ENCODE peak calls at places on chromosome 13, in ten cellular contexts. G, H, N, W, U, B, E, Z, T and K are unnamed samples.

GRCh38 chr13:80630685-80631121 is 289.8 kb upstream of the SPRY2 start:
- DNase-seq in T (no peak), G (no peak), Z (no peak), N (no peak), W (no peak), H (no peak), U (no peak), E (no peak), B (no peak), K (no peak)

GRCh38 chr13:26050568-26051230 is 1.1 kb downstream of the SHISA2 start:
- DNase-seq in G (peak; percentile 48), H (no peak), Z (no peak), E (no peak), W (peak; percentile 45), N (peak; percentile 84), U (peak; percentile 66), B (peak; percentile 21), T (peak; percentile 80), K (no peak)

GRCh38 chr13:92994056-92994455 is 232.6 kb upstream of the GPC6 start:
- DNase-seq in E (no peak), H (no peak), Z (no peak), W (no peak), T (no peak), N (no peak), U (no peak), B (no peak), G (peak; percentile 78), K (no peak)

GRCh38 chr13:76884571-76885202 is 1.5 kb downstream of the KCTD12 start:
- DNase-seq in E (no peak), Z (no peak), H (no peak), W (peak; percentile 29), U (peak; percentile 18), T (no peak), B (no peak), G (peak; percentile 40), N (no peak), K (no peak)

GRCh38 chr13:47289578-47289977 is 392.7 kb upstream of the HTR2A start:
- DNase-seq in G (no peak), T (no peak), N (no peak), B (no peak), W (peak; percentile 59), Z (no peak), H (no peak), E (no peak), U (no peak), K (no peak)

GRCh38 chr13:99027260-99027659 is 49.4 kb upstream of the DOCK9 start:
- DNase-seq in U (no peak), Z (no peak), B (no peak), E (no peak), H (no peak), N (no peak), W (no peak), G (no peak), T (no peak), K (no peak)

GRCh38 chr13:56351041-56351440 is 789.7 kb upstream of the PRR20A start:
- DNase-seq in Z (no peak), E (no peak), U (no peak), H (no peak), T (no peak), W (no peak), B (no peak), G (no peak), N (no peak), K (no peak)

GRCh38 chr13:80591978-80592377 is 251.1 kb upstream of the SPRY2 start:
- DNase-seq in Z (no peak), G (no peak), E (no peak), B (no peak), H (no peak), N (no peak), W (no peak), U (no peak), T (no peak), K (no peak)

GRCh38 chr13:74061939-74062595 is 72.1 kb downstream of the KLF12 start:
- DNase-seq in W (no peak), N (no peak), B (no peak), T (no peak), U (peak; percentile 19), G (no peak), H (no peak), E (no peak), Z (peak; percentile 53), K (no peak)

GRCh38 chr13:101623469-101624209 is 171.2 kb downstream of the ITGBL1 start:
- DNase-seq in T (no peak), E (no peak), G (no peak), N (no peak), Z (no peak), U (no peak), B (no peak), H (no peak), W (no peak), K (no peak)

GRCh38 chr13:43985437-43986051 is 105.8 kb downstream of the LACC1 start:
- DNase-seq in G (no peak), U (no peak), E (no peak), W (no peak), B (no peak), N (no peak), T (no peak), H (no peak), Z (no peak), K (no peak)

GRCh38 chr13:97946951-97947588 is 6.4 kb upstream of the IPO5 start:
- DNase-seq in N (no peak), Z (no peak), T (no peak), B (no peak), E (no peak), W (no peak), H (no peak), G (peak; percentile 71), U (no peak), K (no peak)

GRCh38 chr13:43472344-43472743 is 314.4 kb downstream of the ENOX1 start:
- DNase-seq in T (no peak), E (no peak), H (no peak), B (no peak), W (no peak), N (no peak), U (no peak), Z (no peak), G (no peak), K (no peak)

GRCh38 chr13:104320446-104320845 is 1254.2 kb upstream of the SLC10A2 start:
- DNase-seq in U (no peak), B (no peak), Z (no peak), W (no peak), E (no peak), T (no peak), H (no peak), G (no peak), N (no peak), K (no peak)

GRCh38 chr13:87736849-87737400 is 65.8 kb downstream of the SLITRK5 start:
- DNase-seq in B (no peak), W (no peak), N (no peak), U (no peak), T (no peak), E (no peak), G (no peak), Z (no peak), H (no peak), K (no peak)

GRCh38 chr13:75445717-75446529 is 36.0 kb downstream of the TBC1D4 start:
- DNase-seq in Z (no peak), B (no peak), N (no peak), G (no peak), W (no peak), H (no peak), T (no peak), E (no peak), U (no peak), K (no peak)
- H3K4me3 ChIP-seq in Z (no peak overlapping the region), B (no peak overlapping the region), N (no peak overlapping the region), G (no peak overlapping the region), W (no peak overlapping the region), H (peak overlapping the region; percentile 37), T (no peak overlapping the region), E (no peak overlapping the region), U (no peak overlapping the region), K (no peak overlapping the region)

DNA sequence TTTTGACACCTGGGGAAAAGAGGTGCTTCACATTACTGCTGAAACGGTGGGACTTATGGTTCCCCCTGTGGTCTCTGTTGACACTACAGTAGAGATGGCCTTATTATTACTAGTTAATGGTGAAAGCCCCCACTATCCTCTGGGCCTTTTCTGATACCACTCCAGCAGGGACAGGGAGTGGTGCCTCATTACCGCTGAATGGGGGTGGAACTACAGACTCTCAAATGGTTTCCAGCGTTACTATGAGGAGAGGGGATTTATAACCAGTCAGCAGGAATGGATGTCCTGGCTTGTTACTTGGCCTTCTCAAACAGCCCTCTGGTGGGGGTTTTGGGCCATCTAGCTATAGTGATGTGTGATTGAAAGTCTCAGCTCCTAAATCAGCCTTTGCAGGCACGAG is 96.7 kb upstream of the DIAPH3 start:
- DNase-seq in H (no peak), U (no peak), E (no peak), B (no peak), Z (no peak), T (no peak), G (no peak), N (no peak), W (no peak), K (no peak)
- H3K4me1 ChIP-seq in H (no peaks in the 10 kb centered on the region), U (no peaks in the 10 kb centered on the region), E (no peaks in the 10 kb centered on the region), B (no peaks in the 10 kb centered on the region), Z (no peaks in the 10 kb centered on the region), T (peaks cover 3% of the 10 kb centered on the region), G (no peaks in the 10 kb centered on the region), N (no peaks in the 10 kb centered on the region), W (no peaks in the 10 kb centered on the region), K (peaks cover 4% of the 10 kb centered on the region)

GRCh38 chr13:100096526-100096925 is 7.6 kb downstream of the PCCA start:
- DNase-seq in N (no peak), T (no peak), B (no peak), G (no peak), U (no peak), W (no peak), Z (no peak), E (no peak), H (no peak), K (no peak)

GRCh38 chr13:100097821-100098220 is 8.9 kb downstream of the PCCA start:
- DNase-seq in T (no peak), H (no peak), G (no peak), E (no peak), N (no peak), B (no peak), U (no peak), Z (no peak), W (no peak), K (no peak)

GRCh38 chr13:100098445-100099116 is 9.7 kb downstream of the PCCA start:
- DNase-seq in U (no peak), E (no peak), N (no peak), W (peak; percentile 15), B (no peak), G (no peak), T (no peak), H (no peak), Z (no peak), K (no peak)

GRCh38 chr13:100102042-100102441 is 13.1 kb downstream of the PCCA start:
- DNase-seq in W (no peak), G (no peak), N (no peak), U (no peak), Z (no peak), B (no peak), H (no peak), E (no peak), T (no peak), K (no peak)

GRCh38 chr13:100100115-100100879 is 11.4 kb downstream of the PCCA start:
- DNase-seq in Z (no peak), G (peak; percentile 80), H (no peak), B (peak; percentile 61), E (no peak), W (peak; percentile 45), T (no peak), U (no peak), N (no peak), K (peak; percentile 27)
- H3K4me3 ChIP-seq in Z (no peak overlapping the region), G (peak overlapping the region; percentile 0), H (no peak overlapping the region), B (no peak overlapping the region), E (no peak overlapping the region), W (no peak overlapping the region), T (no peak overlapping the region), U (no peak overlapping the region), N (no peak overlapping the region), K (no peak overlapping the region)

GRCh38 chr13:33147832-33148231 is 131.6 kb downstream of the KL start:
- DNase-seq in H (no peak), U (no peak), B (no peak), E (no peak), T (no peak), Z (no peak), W (no peak), G (no peak), N (no peak), K (no peak)
- H3K4me1 ChIP-seq in H (no peaks in the 10 kb centered on the region), U (peaks cover 4% of the 10 kb centered on the region), B (no peaks in the 10 kb centered on the region), E (no peaks in the 10 kb centered on the region), T (no peaks in the 10 kb centered on the region), Z (no peaks in the 10 kb centered on the region), W (no peaks in the 10 kb centered on the region), G (no peaks in the 10 kb centered on the region), N (no peaks in the 10 kb centered on the region), K (no peaks in the 10 kb centered on the region)